ENCODE peak calls at places on chromosomes 16 and 17, in eight cellular contexts. M is anterior cingulate cortex; W is H7; A is NCI-H2081; R is NCI-H1092; D is choroid plexus epithelial cell; Y is activated CD4-positive, alpha-beta T cell treated with anti-CD3 and anti-CD28 coated beads, Interleukin-2, amount 50 U/mL, for 48 hours; I is cardiac muscle cell. P is an unnamed sample.
A peak's percentile ranks its signal among the peaks of the same experiment; 100 is the strongest.

GRCh38 chr17:38735161-38735997 is 5.2 kb downstream of the CISD3 start:
- DNase-seq in A (peak; percentile 49), D (no peak), W (peak; percentile 97), R (peak; percentile 30), I (peak; percentile 73), Y (peak; percentile 76), M (peak; percentile 31), P (peak; percentile 78)

GRCh38 chr16:73071131-73071940 is 23.4 kb upstream of the ZFHX3 start:
- DNase-seq in D (peak; percentile 71), R (peak; percentile 70), A (peak; percentile 84), Y (no peak), W (peak; percentile 82), M (no peak), I (peak; percentile 78), P (no peak)

GRCh38 chr16:12532871-12533610 is 270.6 kb downstream of the CPPED1 start:
- DNase-seq in Y (no peak), R (no peak), I (no peak), M (no peak), A (no peak), D (no peak), W (no peak), P (peak; percentile 41)

GRCh38 chr17:76199466-76199865 is 40.8 kb downstream of the RNF157 start:
- DNase-seq in Y (peak; percentile 57), I (no peak), A (no peak), M (no peak), D (no peak), W (no peak), R (no peak), P (no peak)

GRCh38 chr17:32723310-32723955 is 153.5 kb downstream of the MYO1D start:
- DNase-seq in A (no peak), W (no peak), I (no peak), D (peak; percentile 22), R (no peak), Y (no peak), M (peak; percentile 36), P (no peak)

GRCh38 chr17:79546386-79546785 is 64.5 kb downstream of the RBFOX3 start:
- DNase-seq in R (no peak), M (no peak), A (no peak), D (no peak), Y (no peak), I (no peak), W (peak; percentile 20), P (no peak)

GRCh38 chr17:5299383-5299782 is 17.3 kb downstream of the RABEP1 start:
- DNase-seq in Y (no peak), W (no peak), D (no peak), M (no peak), R (no peak), A (no peak), I (no peak), P (no peak)

GRCh38 chr17:40915199-40915661 is 22.2 kb downstream of the KRT23 start:
- DNase-seq in W (no peak), R (no peak), D (peak; percentile 95), A (no peak), M (no peak), Y (no peak), I (no peak), P (no peak)

GRCh38 chr17:42422412-42422957 is 571 bp downstream of the CAVIN1 start:
- DNase-seq in R (no peak), A (no peak), I (peak; percentile 48), D (peak; percentile 52), Y (peak; percentile 37), W (peak; percentile 74), M (no peak), P (no peak)

GRCh38 chr17:80005360-80006338 is 30.0 kb downstream of the TBC1D16 start:
- DNase-seq in W (peak; percentile 98), Y (peak; percentile 60), A (peak; percentile 60), M (peak; percentile 19), I (peak; percentile 64), R (no peak), D (peak; percentile 56), P (peak; percentile 51)

GRCh38 chr16:79007614-79008013 is 592.9 kb downstream of the MAF start:
- DNase-seq in M (no peak), A (no peak), D (no peak), Y (no peak), I (no peak), R (no peak), W (no peak), P (no peak)

GRCh38 chr16:81583893-81584705 is 139.5 kb downstream of the CMIP start:
- DNase-seq in Y (no peak), I (no peak), W (no peak), A (no peak), D (no peak), R (no peak), M (no peak), P (no peak)

GRCh38 chr17:31733326-31733725 is 125.7 kb downstream of the COPRS start:
- DNase-seq in W (peak; percentile 35), M (no peak), A (no peak), R (no peak), Y (no peak), I (peak; percentile 35), D (no peak), P (no peak)

GRCh38 chr16:89248196-89249005 is 30.9 kb downstream of the ZNF778 start:
- DNase-seq in W (peak; percentile 71), M (no peak), D (no peak), R (no peak), Y (no peak), A (no peak), I (no peak), P (no peak)

GRCh38 chr16:88369447-88370008 is 13.2 kb upstream of the ZNF469 start:
- DNase-seq in D (no peak), A (no peak), Y (no peak), M (no peak), W (no peak), R (no peak), I (no peak), P (no peak)

GRCh38 chr16:23786964-23787571 is 32.2 kb downstream of the CHP2 start:
- DNase-seq in A (no peak), I (no peak), R (no peak), M (no peak), Y (no peak), W (peak; percentile 25), D (no peak), P (no peak)

GRCh38 chr17:50596191-50597037 is 35.9 kb downstream of the CACNA1G start:
- DNase-seq in D (peak; percentile 4), Y (no peak), I (no peak), R (no peak), W (peak; percentile 97), A (no peak), M (no peak), P (no peak)

GRCh38 chr16:58499615-58500328 is at the start of gene NDRG4:
- DNase-seq in W (peak; percentile 95), I (peak; percentile 92), A (peak; percentile 66), M (peak; percentile 88), D (peak; percentile 88), Y (peak; percentile 25), R (peak; percentile 83), P (no peak)

GRCh38 chr16:68370921-68371651 is 60.3 kb downstream of the PRMT7 start:
- DNase-seq in I (no peak), D (no peak), R (peak; percentile 22), W (no peak), M (no peak), A (peak; percentile 37), Y (no peak), P (peak; percentile 39)

GRCh38 chr16:9119795-9120194 is 28.4 kb downstream of the HAPSTR1 start:
- DNase-seq in D (peak; percentile 85), M (no peak), I (no peak), Y (no peak), W (no peak), A (no peak), R (no peak), P (no peak)

GRCh38 chr16:2712546-2712945 is 7.5 kb downstream of the PRSS27 start:
- DNase-seq in A (no peak), Y (no peak), W (no peak), D (no peak), I (no peak), R (no peak), M (no peak), P (no peak)

GRCh38 chr17:21272881-21273839 is 11.4 kb upstream of the MAP2K3 start:
- DNase-seq in D (no peak), A (no peak), Y (no peak), W (no peak), M (no peak), I (no peak), R (no peak), P (no peak)

GRCh38 chr17:58338454-58338841 is 9.9 kb upstream of the TSPOAP1 start:
- DNase-seq in D (no peak), A (no peak), I (no peak), Y (peak; percentile 60), R (no peak), M (no peak), W (no peak), P (no peak)

GRCh38 chr16:81616321-81617020 is 162.6 kb upstream of the PLCG2 start:
- DNase-seq in W (peak; percentile 85), I (peak; percentile 78), Y (peak; percentile 75), R (no peak), A (peak; percentile 12), D (peak; percentile 87), M (peak; percentile 59), P (peak; percentile 76)

GRCh38 chr17:45940826-45941225 is 46.5 kb downstream of the MAPT start:
- DNase-seq in A (no peak), D (no peak), I (no peak), M (peak; percentile 80), R (no peak), Y (no peak), W (no peak), P (no peak)

GRCh38 chr17:19285218-19285900 is 48.2 kb downstream of the EPN2 start:
- DNase-seq in A (no peak), Y (no peak), I (no peak), W (peak; percentile 67), M (no peak), D (peak; percentile 74), R (no peak), P (no peak)

GRCh38 chr16:14462811-14463210 is 167.2 kb downstream of the PARN start:
- DNase-seq in R (no peak), W (no peak), I (no peak), Y (no peak), A (no peak), D (peak; percentile 21), M (no peak), P (no peak)

GRCh38 chr16:73956592-73957495 is 339.8 kb upstream of the PSMD7 start:
- DNase-seq in I (peak; percentile 73), A (peak; percentile 44), D (peak; percentile 73), M (peak; percentile 7), Y (peak; percentile 38), W (peak; percentile 60), R (peak; percentile 37), P (no peak)

GRCh38 chr16:1989826-1990335 is at the start of gene SYNGR3:
- DNase-seq in A (no peak), M (no peak), W (peak; percentile 92), D (no peak), R (no peak), Y (no peak), I (peak; percentile 36), P (no peak)

GRCh38 chr16:78264642-78265041 is 165.2 kb downstream of the WWOX start:
- DNase-seq in Y (no peak), R (no peak), A (no peak), D (no peak), I (no peak), W (no peak), M (no peak), P (no peak)

GRCh38 chr17:22469101-22469880 is 777.0 kb downstream of the KCNJ18 start:
- DNase-seq in M (no peak), W (no peak), Y (no peak), R (no peak), D (no peak), I (no peak), A (no peak), P (no peak)

GRCh38 chr17:79855331-79856124 is 16.3 kb upstream of the CBX4 start:
- DNase-seq in A (no peak), Y (no peak), M (no peak), D (no peak), I (no peak), W (no peak), R (no peak), P (no peak)

GRCh38 chr16:10022098-10022497 is 160.1 kb downstream of the GRIN2A start:
- DNase-seq in R (no peak), D (no peak), W (no peak), Y (no peak), M (no peak), I (no peak), A (no peak), P (no peak)

GRCh38 chr17:10116267-10116666 is 82.1 kb downstream of the GAS7 start:
- DNase-seq in A (no peak), Y (no peak), W (no peak), M (no peak), D (no peak), R (no peak), I (no peak), P (no peak)

P was measured in natural killer cell.